ENCODE peak calls at places on chromosomes 6 and 20, in seven cellular contexts. One of them, this sample, is unnamed.

GRCh38 chr6:134229520-134229919 is 88.4 kb downstream of the SGK1 start:
- DNase-seq in AG10803: no peak
- DNase-seq in psoas muscle: no peak
- DNase-seq in MCF 10A: no peak
- DNase-seq in putamen: no peak
- DNase-seq in right atrium auricular region: no peak
- DNase-seq in stimulated activated CD4-positive, alpha-beta T cell treated with anti-CD3 and anti-CD28 coated beads, Interleukin-1b, Interleukin-23, amount 100 ng/mL, for 1 hour: no peak
- DNase-seq in this sample: no peak

GRCh38 chr6:13550656-13551055 is 23.7 kb upstream of the SIRT5 start:
- DNase-seq in psoas muscle: no peak
- DNase-seq in MCF 10A: no peak
- DNase-seq in right atrium auricular region: no peak
- DNase-seq in stimulated activated CD4-positive, alpha-beta T cell treated with anti-CD3 and anti-CD28 coated beads, Interleukin-1b, Interleukin-23, amount 100 ng/mL, for 1 hour: no peak
- DNase-seq in AG10803: no peak
- DNase-seq in putamen: no peak
- DNase-seq in this sample: no peak

GRCh38 chr6:16776394-16777017 is 15.2 kb upstream of the ATXN1 start:
- DNase-seq in AG10803: no peak
- DNase-seq in stimulated activated CD4-positive, alpha-beta T cell treated with anti-CD3 and anti-CD28 coated beads, Interleukin-1b, Interleukin-23, amount 100 ng/mL, for 1 hour: no peak
- DNase-seq in psoas muscle: no peak
- DNase-seq in right atrium auricular region: no peak
- DNase-seq in putamen: no peak
- DNase-seq in MCF 10A: no peak
- DNase-seq in this sample: no peak

GRCh38 chr6:31820051-31820389 is 4.7 kb downstream of the HSPA1A start:
- DNase-seq in putamen: no peak
- DNase-seq in right atrium auricular region: no peak
- DNase-seq in AG10803: no peak
- DNase-seq in psoas muscle: no peak
- DNase-seq in MCF 10A: no peak
- DNase-seq in stimulated activated CD4-positive, alpha-beta T cell treated with anti-CD3 and anti-CD28 coated beads, Interleukin-1b, Interleukin-23, amount 100 ng/mL, for 1 hour: no peak
- DNase-seq in this sample: no peak

GRCh38 chr20:47748851-47749250 is 36.4 kb downstream of the SULF2 start:
- DNase-seq in putamen: no peak
- DNase-seq in MCF 10A: no peak
- DNase-seq in psoas muscle: no peak
- DNase-seq in stimulated activated CD4-positive, alpha-beta T cell treated with anti-CD3 and anti-CD28 coated beads, Interleukin-1b, Interleukin-23, amount 100 ng/mL, for 1 hour: no peak
- DNase-seq in AG10803: no peak
- DNase-seq in right atrium auricular region: no peak
- DNase-seq in this sample: no peak

GRCh38 chr6:139539852-139540251 is 165.4 kb upstream of the CITED2 start:
- DNase-seq in right atrium auricular region: peak; percentile 82
- DNase-seq in psoas muscle: peak; percentile 79
- DNase-seq in AG10803: peak; percentile 97
- DNase-seq in stimulated activated CD4-positive, alpha-beta T cell treated with anti-CD3 and anti-CD28 coated beads, Interleukin-1b, Interleukin-23, amount 100 ng/mL, for 1 hour: no peak
- DNase-seq in MCF 10A: peak; percentile 89
- DNase-seq in putamen: no peak
- DNase-seq in this sample: no peak

GRCh38 chr20:42945595-42945994 is 244.1 kb downstream of the PTPRT start:
- DNase-seq in AG10803: no peak
- DNase-seq in right atrium auricular region: no peak
- DNase-seq in stimulated activated CD4-positive, alpha-beta T cell treated with anti-CD3 and anti-CD28 coated beads, Interleukin-1b, Interleukin-23, amount 100 ng/mL, for 1 hour: no peak
- DNase-seq in psoas muscle: no peak
- DNase-seq in MCF 10A: no peak
- DNase-seq in putamen: no peak
- DNase-seq in this sample: no peak

GRCh38 chr6:135233676-135234491 is 52.8 kb downstream of the MYB start:
- DNase-seq in AG10803: no peak
- DNase-seq in psoas muscle: no peak
- DNase-seq in MCF 10A: no peak
- DNase-seq in putamen: no peak
- DNase-seq in right atrium auricular region: no peak
- DNase-seq in stimulated activated CD4-positive, alpha-beta T cell treated with anti-CD3 and anti-CD28 coated beads, Interleukin-1b, Interleukin-23, amount 100 ng/mL, for 1 hour: no peak
- DNase-seq in this sample: no peak

GRCh38 chr20:34997171-34997570 is 41.5 kb downstream of the MYH7B start:
- DNase-seq in putamen: peak; percentile 66
- DNase-seq in MCF 10A: no peak
- DNase-seq in psoas muscle: no peak
- DNase-seq in right atrium auricular region: no peak
- DNase-seq in stimulated activated CD4-positive, alpha-beta T cell treated with anti-CD3 and anti-CD28 coated beads, Interleukin-1b, Interleukin-23, amount 100 ng/mL, for 1 hour: no peak
- DNase-seq in AG10803: no peak
- DNase-seq in this sample: no peak

GRCh38 chr6:152057832-152058498 is 250.5 kb downstream of the ESR1 start:
- DNase-seq in putamen: no peak
- DNase-seq in MCF 10A: no peak
- DNase-seq in stimulated activated CD4-positive, alpha-beta T cell treated with anti-CD3 and anti-CD28 coated beads, Interleukin-1b, Interleukin-23, amount 100 ng/mL, for 1 hour: no peak
- DNase-seq in psoas muscle: no peak
- DNase-seq in right atrium auricular region: no peak
- DNase-seq in AG10803: no peak
- DNase-seq in this sample: no peak

GRCh38 chr20:50292324-50293243 is 102.0 kb downstream of the CEBPB start:
- DNase-seq in putamen: peak; percentile 65
- DNase-seq in MCF 10A: peak; percentile 94
- DNase-seq in stimulated activated CD4-positive, alpha-beta T cell treated with anti-CD3 and anti-CD28 coated beads, Interleukin-1b, Interleukin-23, amount 100 ng/mL, for 1 hour: no peak
- DNase-seq in right atrium auricular region: peak; percentile 98
- DNase-seq in AG10803: peak; percentile 97
- DNase-seq in psoas muscle: peak; percentile 97
- DNase-seq in this sample: no peak

GRCh38 chr20:47847882-47848485 is 62.7 kb upstream of the SULF2 start:
- DNase-seq in MCF 10A: no peak
- DNase-seq in putamen: peak; percentile 11
- DNase-seq in psoas muscle: no peak
- DNase-seq in stimulated activated CD4-positive, alpha-beta T cell treated with anti-CD3 and anti-CD28 coated beads, Interleukin-1b, Interleukin-23, amount 100 ng/mL, for 1 hour: no peak
- DNase-seq in AG10803: no peak
- DNase-seq in right atrium auricular region: no peak
- DNase-seq in this sample: no peak

GRCh38 chr6:159467473-159468041 is 225.5 kb downstream of the SOD2 start:
- DNase-seq in MCF 10A: no peak
- DNase-seq in psoas muscle: no peak
- DNase-seq in right atrium auricular region: no peak
- DNase-seq in AG10803: peak; percentile 32
- DNase-seq in putamen: peak; percentile 1
- DNase-seq in stimulated activated CD4-positive, alpha-beta T cell treated with anti-CD3 and anti-CD28 coated beads, Interleukin-1b, Interleukin-23, amount 100 ng/mL, for 1 hour: no peak
- DNase-seq in this sample: no peak

GRCh38 chr6:108798672-108799355 is 49.4 kb upstream of the ARMC2 start:
- DNase-seq in psoas muscle: peak; percentile 24
- DNase-seq in putamen: peak; percentile 7
- DNase-seq in stimulated activated CD4-positive, alpha-beta T cell treated with anti-CD3 and anti-CD28 coated beads, Interleukin-1b, Interleukin-23, amount 100 ng/mL, for 1 hour: no peak
- DNase-seq in right atrium auricular region: no peak
- DNase-seq in AG10803: no peak
- DNase-seq in MCF 10A: no peak
- DNase-seq in this sample: no peak

GRCh38 chr6:89411019-89411268 is 1.1 kb downstream of the RRAGD start:
- DNase-seq in stimulated activated CD4-positive, alpha-beta T cell treated with anti-CD3 and anti-CD28 coated beads, Interleukin-1b, Interleukin-23, amount 100 ng/mL, for 1 hour: no peak
- DNase-seq in putamen: no peak
- DNase-seq in MCF 10A: no peak
- DNase-seq in right atrium auricular region: no peak
- DNase-seq in AG10803: no peak
- DNase-seq in psoas muscle: no peak
- DNase-seq in this sample: no peak

GRCh38 chr6:137823826-137824501 is 43.1 kb upstream of the TNFAIP3 start:
- DNase-seq in right atrium auricular region: peak; percentile 88
- DNase-seq in AG10803: peak; percentile 72
- DNase-seq in psoas muscle: peak; percentile 20
- DNase-seq in MCF 10A: no peak
- DNase-seq in stimulated activated CD4-positive, alpha-beta T cell treated with anti-CD3 and anti-CD28 coated beads, Interleukin-1b, Interleukin-23, amount 100 ng/mL, for 1 hour: peak; percentile 24
- DNase-seq in putamen: peak; percentile 13
- DNase-seq in this sample: no peak

GRCh38 chr6:20932284-20932683 is 398.0 kb downstream of the CDKAL1 start:
- DNase-seq in AG10803: no peak
- DNase-seq in putamen: no peak
- DNase-seq in MCF 10A: no peak
- DNase-seq in psoas muscle: no peak
- DNase-seq in stimulated activated CD4-positive, alpha-beta T cell treated with anti-CD3 and anti-CD28 coated beads, Interleukin-1b, Interleukin-23, amount 100 ng/mL, for 1 hour: no peak
- DNase-seq in right atrium auricular region: no peak
- DNase-seq in this sample: no peak

GRCh38 chr20:854601-855000 is 21.1 kb downstream of the FAM110A start:
- DNase-seq in AG10803: no peak
- DNase-seq in stimulated activated CD4-positive, alpha-beta T cell treated with anti-CD3 and anti-CD28 coated beads, Interleukin-1b, Interleukin-23, amount 100 ng/mL, for 1 hour: no peak
- DNase-seq in MCF 10A: no peak
- DNase-seq in putamen: no peak
- DNase-seq in psoas muscle: no peak
- DNase-seq in right atrium auricular region: no peak
- DNase-seq in this sample: no peak

GRCh38 chr6:118903691-118904090 is 9.7 kb downstream of the ASF1A start:
- DNase-seq in MCF 10A: no peak
- DNase-seq in psoas muscle: no peak
- DNase-seq in putamen: no peak
- DNase-seq in AG10803: no peak
- DNase-seq in stimulated activated CD4-positive, alpha-beta T cell treated with anti-CD3 and anti-CD28 coated beads, Interleukin-1b, Interleukin-23, amount 100 ng/mL, for 1 hour: no peak
- DNase-seq in right atrium auricular region: no peak
- DNase-seq in this sample: no peak

GRCh38 chr6:68233623-68234022 is 401.5 kb upstream of the ADGRB3 start:
- DNase-seq in right atrium auricular region: no peak
- DNase-seq in AG10803: no peak
- DNase-seq in psoas muscle: no peak
- DNase-seq in stimulated activated CD4-positive, alpha-beta T cell treated with anti-CD3 and anti-CD28 coated beads, Interleukin-1b, Interleukin-23, amount 100 ng/mL, for 1 hour: no peak
- DNase-seq in MCF 10A: peak; percentile 14
- DNase-seq in putamen: no peak
- DNase-seq in this sample: no peak

GRCh38 chr20:31684153-31685003 is 38.3 kb downstream of the BCL2L1 start:
- DNase-seq in AG10803: no peak
- DNase-seq in MCF 10A: no peak
- DNase-seq in putamen: no peak
- DNase-seq in right atrium auricular region: no peak
- DNase-seq in stimulated activated CD4-positive, alpha-beta T cell treated with anti-CD3 and anti-CD28 coated beads, Interleukin-1b, Interleukin-23, amount 100 ng/mL, for 1 hour: no peak
- DNase-seq in psoas muscle: no peak
- DNase-seq in this sample: no peak

GRCh38 chr6:161031721-161032495 is 40.3 kb downstream of the MAP3K4 start:
- DNase-seq in right atrium auricular region: no peak
- DNase-seq in MCF 10A: peak; percentile 25
- DNase-seq in psoas muscle: no peak
- DNase-seq in AG10803: peak; percentile 76
- DNase-seq in stimulated activated CD4-positive, alpha-beta T cell treated with anti-CD3 and anti-CD28 coated beads, Interleukin-1b, Interleukin-23, amount 100 ng/mL, for 1 hour: no peak
- DNase-seq in putamen: no peak
- DNase-seq in this sample: no peak

GRCh38 chr6:154298297-154298696 is 58.3 kb downstream of the IPCEF1 start:
- DNase-seq in stimulated activated CD4-positive, alpha-beta T cell treated with anti-CD3 and anti-CD28 coated beads, Interleukin-1b, Interleukin-23, amount 100 ng/mL, for 1 hour: no peak
- DNase-seq in right atrium auricular region: no peak
- DNase-seq in MCF 10A: no peak
- DNase-seq in AG10803: peak; percentile 15
- DNase-seq in psoas muscle: no peak
- DNase-seq in putamen: peak; percentile 22
- DNase-seq in this sample: no peak